ENCODE peak calls at places on chromosome 13, in four cellular contexts. Y, T, X and R are unnamed samples.

GRCh38 chr13:32229443-32229842 is 85.7 kb downstream of the ZAR1L start:
- DNase-seq in Y (no peak), T (no peak), X (no peak), R (no peak)

GRCh38 chr13:36715841-36716240 is 42.0 kb downstream of the SERTM1 start:
- DNase-seq in Y (no peak), T (no peak), X (no peak), R (no peak)

GRCh38 chr13:83024226-83024625 is 858.0 kb downstream of the SLITRK1 start:
- DNase-seq in Y (peak; percentile 27), T (peak; percentile 54), X (no peak), R (no peak)

GRCh38 chr13:110274687-110275086 is 32.3 kb downstream of the COL4A1 start:
- DNase-seq in Y (peak; percentile 27), T (peak; percentile 37), X (no peak), R (no peak)

GRCh38 chr13:40344270-40345148 is 321.9 kb downstream of the FOXO1 start:
- DNase-seq in Y (peak; percentile 36), T (no peak), X (no peak), R (no peak)

GRCh38 chr13:38703255-38703654 is 16.4 kb downstream of the FREM2 start:
- DNase-seq in Y (no peak), T (no peak), X (no peak), R (no peak)

GRCh38 chr13:80945328-80945727 is 604.4 kb upstream of the SPRY2 start:
- DNase-seq in Y (no peak), T (no peak), X (no peak), R (no peak)

GRCh38 chr13:100330662-100331061 is 241.8 kb downstream of the PCCA start:
- DNase-seq in Y (peak; percentile 25), T (peak; percentile 4), X (no peak), R (no peak)

GRCh38 chr13:36142735-36143134 is 11.6 kb upstream of the DCLK1 start:
- DNase-seq in Y (no peak), T (no peak), X (no peak), R (no peak)

GRCh38 chr13:50915562-50915961 is 6.0 kb downstream of the RNASEH2B start:
- DNase-seq in Y (no peak), T (no peak), X (no peak), R (peak; percentile 21)

GRCh38 chr13:74966814-74967213 is 515.2 kb downstream of the TBC1D4 start:
- DNase-seq in Y (peak; percentile 0), T (peak; percentile 19), X (no peak), R (no peak)

GRCh38 chr13:27979765-27980279 is 8.7 kb downstream of the URAD start:
- DNase-seq in Y (no peak), T (no peak), X (no peak), R (no peak)

GRCh38 chr13:110106726-110107125 is 200.2 kb downstream of the COL4A1 start:
- DNase-seq in Y (peak; percentile 56), T (peak; percentile 55), X (no peak), R (no peak)

GRCh38 chr13:31522431-31522830 is 216.9 kb upstream of the RXFP2 start:
- DNase-seq in Y (no peak), T (no peak), X (no peak), R (no peak)

GRCh38 chr13:104984296-104984818 is 1551.1 kb downstream of the EFNB2 start:
- DNase-seq in Y (peak; percentile 1), T (no peak), X (peak; percentile 67), R (peak; percentile 77)

GRCh38 chr13:24149306-24150032 is 11.1 kb upstream of the SPATA13 start:
- DNase-seq in Y (peak; percentile 19), T (peak; percentile 70), X (no peak), R (no peak)

GRCh38 chr13:41058229-41059070 is 2.9 kb upstream of the WBP4 start:
- DNase-seq in Y (no peak), T (no peak), X (no peak), R (no peak)

GRCh38 chr13:66264976-66265375 is 965.2 kb downstream of the PCDH9 start:
- DNase-seq in Y (no peak), T (peak; percentile 7), X (no peak), R (no peak)

GRCh38 chr13:20891768-20892167 is 10.8 kb downstream of the XPO4 start:
- DNase-seq in Y (no peak), T (no peak), X (no peak), R (no peak)

GRCh38 chr13:32878172-32878571 is 138.1 kb upstream of the KL start:
- DNase-seq in Y (peak; percentile 12), T (no peak), X (no peak), R (no peak)

GRCh38 chr13:97141564-97142005 is 80.5 kb upstream of the MBNL2 start:
- DNase-seq in Y (peak; percentile 73), T (peak; percentile 64), X (no peak), R (peak; percentile 5)

GRCh38 chr13:110705356-110705825 is 525 bp downstream of the CARS2 start:
- DNase-seq in Y (peak; percentile 12), T (no peak), X (no peak), R (no peak)